ENCODE peak calls at places on chromosomes 12 and 14, in five cellular contexts. J, Z, L, A and E are unnamed samples. For H3K4me1 and H3K9me3, the result is how much of the 10 kb centered on the place peaks cover.

GRCh38 chr14:37579250-37579649 is 15.8 kb downstream of the FOXA1 start:
- DNase-seq in J (no peak), Z (no peak), L (peak), A (no peak), E (no peak)

GRCh38 chr14:88380405-88380804 is 5.1 kb upstream of the SPATA7 start:
- DNase-seq in J (no peak), Z (no peak), L (peak), A (no peak), E (no peak)

GRCh38 chr14:103801459-103801858 is 45.9 kb downstream of the PPP1R13B start:
- DNase-seq in J (no peak), Z (no peak), L (no peak), A (no peak), E (no peak)

GRCh38 chr12:68100241-68100640 is 59.3 kb downstream of the IFNG start:
- DNase-seq in J (peak), Z (no peak), L (no peak), A (no peak), E (no peak)

GRCh38 chr14:64764641-64765520 is 60.7 kb downstream of the PLEKHG3 start:
- DNase-seq in J (peak), Z (no peak), L (peak), A (peak), E (peak)

GRCh38 chr12:8948711-8949524 is 527 bp downstream of the M6PR start:
- DNase-seq in J (peak), Z (no peak), L (peak), A (no peak), E (no peak)

GRCh38 chr14:54026671-54027070 is 70.0 kb upstream of the BMP4 start:
- DNase-seq in J (peak), Z (no peak), L (no peak), A (no peak), E (no peak)

GRCh38 chr14:99889268-99889667 is 96.1 kb downstream of the EML1 start:
- DNase-seq in J (no peak), Z (no peak), L (peak), A (no peak), E (no peak)

GRCh38 chr14:44914849-44915248 is 46.9 kb downstream of the KLHL28 start:
- DNase-seq in J (no peak), Z (no peak), L (peak), A (no peak), E (no peak)

GRCh38 chr14:66281036-66281776 is 205.0 kb upstream of the CCDC196 start:
- DNase-seq in J (peak), Z (peak), L (no peak), A (no peak), E (peak)

GRCh38 chr12:130133851-130134562 is 28.3 kb upstream of the FZD10 start:
- DNase-seq in J (no peak), Z (no peak), L (no peak), A (no peak), E (no peak)

GRCh38 chr14:75310295-75311059 is 31.8 kb downstream of the FOS start:
- DNase-seq in J (peak), Z (peak), L (peak), A (peak), E (peak)

GRCh38 chr12:1320021-1320420 is 274.4 kb downstream of the FBXL14 start:
- DNase-seq in J (no peak), Z (no peak), L (no peak), A (no peak), E (no peak)

GRCh38 chr14:103508930-103509329 is 13.7 kb downstream of the CKB start:
- DNase-seq in J (no peak), Z (no peak), L (no peak), A (peak), E (peak)

GRCh38 chr14:61575126-61575525 is 120.2 kb upstream of the HIF1A start:
- DNase-seq in J (no peak), Z (no peak), L (peak), A (no peak), E (no peak)
- H3K4me1 ChIP-seq in J (under half), Z (under half), L (under half), A (under half), E (under half)

DNA sequence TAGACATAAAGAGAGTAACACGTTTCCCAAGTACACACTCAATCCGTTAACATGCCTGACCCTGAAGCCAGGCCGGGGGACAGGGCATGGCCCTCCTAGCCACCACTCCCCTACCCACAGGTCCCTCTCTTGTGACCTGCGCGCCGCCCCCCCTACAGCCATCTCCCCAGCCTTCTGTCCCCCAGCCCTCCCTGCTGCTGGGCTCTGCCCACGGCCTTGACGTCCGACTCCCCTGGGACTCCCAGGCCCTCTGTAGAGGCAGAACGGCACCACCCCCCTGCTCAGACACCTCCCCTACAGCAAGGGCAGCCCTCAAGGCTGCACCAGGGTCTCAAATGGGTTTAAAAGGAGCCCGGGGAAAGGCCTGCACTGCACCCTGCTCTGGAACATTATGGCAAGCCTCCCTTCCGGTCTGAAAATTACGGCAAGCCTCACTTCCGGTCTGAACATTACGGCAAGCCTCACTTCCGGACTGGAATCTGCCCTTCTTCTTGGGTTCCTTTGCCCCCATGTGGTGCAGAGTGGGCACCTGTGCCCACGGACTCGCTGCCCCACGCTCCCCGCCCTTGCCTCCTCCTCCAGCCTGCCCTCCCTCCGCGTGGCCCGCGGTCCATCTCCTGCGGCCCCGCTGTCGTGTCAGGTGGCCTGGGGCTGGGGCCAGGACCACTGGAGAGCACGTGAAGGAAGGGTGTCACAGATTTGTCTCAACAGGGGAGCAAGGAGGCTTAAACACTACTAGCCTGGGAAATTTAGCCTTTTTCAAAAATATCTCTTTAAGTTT is 77.6 kb downstream of the MOK start:
- DNase-seq in J (no peak), Z (no peak), L (peak), A (no peak), E (no peak)
- H3K9me3 ChIP-seq in J (under half), Z (under half), L (under half), A (under half), E (under half)

GRCh38 chr14:102218688-102219087 is 79.0 kb downstream of the WDR20 start:
- DNase-seq in J (no peak), Z (no peak), L (no peak), A (no peak), E (no peak)
- H3K27ac ChIP-seq in J (no peak), Z (no peak), L (no peak), A (no peak), E (no peak)

GRCh38 chr12:96205909-96206308 is 11.7 kb downstream of the ELK3 start:
- DNase-seq in J (no peak), Z (no peak), L (no peak), A (no peak), E (no peak)

GRCh38 chr12:96208801-96209534 is 14.8 kb downstream of the ELK3 start:
- DNase-seq in J (no peak), Z (no peak), L (no peak), A (no peak), E (peak)

GRCh38 chr12:96208346-96208745 is 14.2 kb downstream of the ELK3 start:
- DNase-seq in J (no peak), Z (no peak), L (no peak), A (no peak), E (no peak)

GRCh38 chr12:96204381-96204780 is 10.2 kb downstream of the ELK3 start:
- DNase-seq in J (no peak), Z (no peak), L (no peak), A (no peak), E (no peak)

GRCh38 chr12:96206957-96207356 is 12.8 kb downstream of the ELK3 start:
- DNase-seq in J (no peak), Z (no peak), L (no peak), A (no peak), E (no peak)
- H3K4me1 ChIP-seq in J (under half), Z (half or more), L (under half), A (under half), E (under half)

GRCh38 chr12:132946507-132946820 is 9.6 kb downstream of the ZNF605 start:
- DNase-seq in J (no peak), Z (no peak), L (peak), A (no peak), E (no peak)
- H3K9me3 ChIP-seq in J (half or more), Z (half or more), L (half or more), A (under half), E (half or more)

GRCh38 chr14:48970995-48971394 is 615.2 kb downstream of the RPS29 start:
- DNase-seq in J (no peak), Z (no peak), L (no peak), A (no peak), E (no peak)

GRCh38 chr14:48973136-48973535 is 613.0 kb downstream of the RPS29 start:
- DNase-seq in J (no peak), Z (no peak), L (no peak), A (no peak), E (no peak)

GRCh38 chr14:48963231-48963630 is 622.9 kb downstream of the RPS29 start:
- DNase-seq in J (no peak), Z (no peak), L (no peak), A (no peak), E (no peak)

DNA sequence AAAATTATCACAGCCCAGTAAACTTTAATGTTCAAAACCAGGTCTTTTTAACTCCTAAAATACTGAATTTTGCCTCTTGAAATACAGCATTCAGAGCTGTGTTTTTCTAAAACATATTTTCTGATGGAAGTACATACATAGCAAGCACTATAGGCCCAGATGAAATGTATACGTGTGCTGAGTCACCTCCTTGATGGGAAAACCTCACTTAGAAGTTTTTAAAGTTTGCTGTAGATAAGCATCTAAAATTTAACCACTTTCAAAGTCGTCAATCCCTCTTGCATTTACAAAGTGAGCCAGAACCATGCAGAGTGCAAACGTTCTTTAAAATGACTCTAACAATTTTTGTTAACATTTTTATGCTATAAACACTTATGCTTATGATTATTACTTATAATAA is 618.8 kb downstream of the RPS29 start:
- DNase-seq in J (no peak), Z (no peak), L (no peak), A (no peak), E (no peak)
- H3K27ac ChIP-seq in J (no peak), Z (no peak), L (no peak), A (no peak), E (no peak)